ENCODE peak calls at places on chromosomes 5 and 9, in ten cellular contexts. K is heart left ventricle, B is cardiac fibroblast, J is NT2/D1, X is HS-27A, U is HTR-8/SVneo, O is SW480, R is astrocyte, G is substantia nigra, M is T follicular helper cell. W is an unnamed sample.

GRCh38 chr5:153900703-153901395 is 137.9 kb downstream of the FAM114A2 start:
- DNase-seq in U (peak; percentile 56), K (no peak), G (no peak), O (no peak), J (no peak), M (no peak), B (peak; percentile 83), X (no peak), R (peak; percentile 84), W (no peak)

GRCh38 chr5:169029661-169030274 is 271.2 kb downstream of the SLIT3 start:
- DNase-seq in G (no peak), K (no peak), O (no peak), J (no peak), M (no peak), U (no peak), X (no peak), R (peak; percentile 73), B (no peak), W (no peak)

GRCh38 chr9:36632892-36633291 is 60.2 kb downstream of the MELK start:
- DNase-seq in U (peak; percentile 34), G (no peak), B (peak; percentile 64), X (no peak), R (peak; percentile 5), J (peak; percentile 3), M (no peak), K (no peak), O (peak; percentile 40), W (no peak)

GRCh38 chr5:95725071-95725820 is 5.9 kb upstream of the RHOBTB3 start:
- DNase-seq in O (no peak), K (no peak), U (no peak), R (peak; percentile 74), B (peak; percentile 50), G (no peak), X (no peak), J (no peak), M (no peak), W (no peak)

GRCh38 chr5:74499236-74499635 is 141.3 kb downstream of the ENC1 start:
- DNase-seq in R (no peak), B (no peak), U (no peak), O (no peak), M (no peak), X (no peak), J (no peak), K (no peak), G (no peak), W (no peak)

GRCh38 chr5:126363658-126364057 is 59.6 kb upstream of the GRAMD2B start:
- DNase-seq in G (no peak), J (no peak), O (no peak), M (no peak), K (no peak), U (no peak), B (peak; percentile 69), X (no peak), R (no peak), W (no peak)

GRCh38 chr9:135978650-135979461 is 17.7 kb upstream of the UBAC1 start:
- DNase-seq in J (no peak), O (peak; percentile 70), G (peak; percentile 31), X (no peak), M (peak; percentile 40), B (no peak), R (no peak), U (no peak), K (no peak), W (peak; percentile 83)

GRCh38 chr5:24222866-24223265 is 421.9 kb downstream of the CDH10 start:
- DNase-seq in X (no peak), R (peak; percentile 57), O (no peak), G (no peak), M (no peak), J (no peak), K (no peak), B (peak; percentile 41), U (peak; percentile 19), W (no peak)

GRCh38 chr9:126722252-126722921 is 82.5 kb upstream of the ZBTB43 start:
- DNase-seq in K (peak; percentile 83), J (peak; percentile 49), O (peak; percentile 65), G (no peak), X (no peak), B (peak; percentile 37), R (peak; percentile 21), U (peak; percentile 78), M (peak; percentile 84), W (peak; percentile 83)

GRCh38 chr9:70131296-70131695 is 87.6 kb downstream of the MAMDC2 start:
- DNase-seq in B (no peak), G (no peak), K (no peak), O (peak; percentile 9), R (no peak), M (no peak), U (no peak), J (no peak), X (no peak), W (no peak)

GRCh38 chr5:130714200-130714599 is 450.9 kb downstream of the HINT1 start:
- DNase-seq in R (no peak), J (no peak), O (peak; percentile 92), U (no peak), X (no peak), K (no peak), M (no peak), B (no peak), G (no peak), W (no peak)

GRCh38 chr9:16364347-16364746 is 506.1 kb downstream of the BNC2 start:
- DNase-seq in X (no peak), K (peak; percentile 75), B (no peak), U (no peak), R (no peak), M (no peak), O (no peak), J (no peak), G (no peak), W (no peak)

GRCh38 chr5:137730331-137730730 is 5.6 kb downstream of the KLHL3 start:
- DNase-seq in X (no peak), B (peak; percentile 58), M (no peak), K (no peak), R (peak; percentile 76), J (no peak), U (no peak), G (no peak), O (no peak), W (no peak)

GRCh38 chr9:129195606-129196005 is 17.5 kb upstream of the IER5L start:
- DNase-seq in O (no peak), B (no peak), X (no peak), G (no peak), U (no peak), R (no peak), J (no peak), K (no peak), M (no peak), W (no peak)

GRCh38 chr9:76099516-76099915 is 209.0 kb downstream of the PCSK5 start:
- DNase-seq in M (no peak), K (no peak), U (no peak), O (no peak), B (no peak), G (no peak), X (no peak), R (no peak), J (no peak), W (no peak)

GRCh38 chr5:74201334-74202081 is 439.0 kb downstream of the ENC1 start:
- DNase-seq in U (peak; percentile 35), X (no peak), O (peak; percentile 50), B (peak; percentile 41), R (peak; percentile 76), G (no peak), J (no peak), K (peak; percentile 58), M (no peak), W (no peak)

GRCh38 chr9:87158779-87159178 is 211.5 kb upstream of the GAS1 start:
- DNase-seq in K (no peak), R (no peak), U (no peak), J (no peak), O (no peak), B (no peak), X (no peak), G (no peak), M (no peak), W (no peak)

GRCh38 chr5:129245489-129245888 is 150.9 kb downstream of the ISOC1 start:
- DNase-seq in M (no peak), R (no peak), U (no peak), J (no peak), K (no peak), O (no peak), B (peak; percentile 60), X (no peak), G (no peak), W (no peak)

GRCh38 chr9:89528540-89528939 is 30.6 kb upstream of the SEMA4D start:
- DNase-seq in X (no peak), K (no peak), R (no peak), O (no peak), J (no peak), U (no peak), B (no peak), M (no peak), G (no peak), W (no peak)

GRCh38 chr5:4018968-4019766 is 423.5 kb downstream of the IRX1 start:
- DNase-seq in X (no peak), R (peak; percentile 40), O (no peak), U (no peak), G (no peak), B (peak; percentile 48), J (no peak), M (no peak), K (no peak), W (no peak)

GRCh38 chr5:35371971-35372426 is 141.7 kb upstream of the PRLR start:
- DNase-seq in K (no peak), R (no peak), O (no peak), U (no peak), J (no peak), G (no peak), B (no peak), M (no peak), X (no peak), W (no peak)

GRCh38 chr5:80147119-80147815 is 108.6 kb downstream of the SERINC5 start:
- DNase-seq in J (no peak), X (no peak), K (no peak), B (no peak), M (no peak), R (no peak), G (no peak), O (no peak), U (no peak), W (no peak)

GRCh38 chr5:2916076-2916682 is 164.7 kb upstream of the IRX2 start:
- DNase-seq in M (no peak), X (no peak), R (no peak), O (no peak), U (no peak), K (no peak), J (no peak), B (no peak), G (no peak), W (no peak)

GRCh38 chr5:16881253-16881652 is 54.8 kb downstream of the MYO10 start:
- DNase-seq in X (no peak), J (no peak), U (no peak), G (no peak), B (no peak), O (peak; percentile 94), K (no peak), R (no peak), M (no peak), W (no peak)

GRCh38 chr5:10984021-10984420 is 223.0 kb upstream of the DAP start:
- DNase-seq in O (no peak), J (no peak), M (no peak), K (no peak), G (no peak), R (no peak), B (no peak), U (no peak), X (no peak), W (no peak)

GRCh38 chr5:74502479-74502950 is 138.0 kb downstream of the ENC1 start:
- DNase-seq in R (no peak), J (no peak), X (no peak), O (no peak), M (no peak), U (no peak), K (no peak), B (no peak), G (no peak), W (no peak)

GRCh38 chr5:157748740-157749461 is 5.4 kb downstream of the LSM11 start:
- DNase-seq in O (no peak), X (peak; percentile 33), J (no peak), U (peak; percentile 52), R (peak; percentile 90), B (peak; percentile 94), G (no peak), K (no peak), M (no peak), W (no peak)

GRCh38 chr5:7186818-7187217 is 209.1 kb upstream of the ADCY2 start:
- DNase-seq in J (no peak), R (no peak), U (no peak), M (no peak), K (no peak), O (no peak), B (no peak), X (no peak), G (no peak), W (no peak)

W was measured in central memory CD4-positive, alpha-beta T cell.